ENCODE peak calls at places on chromosomes 6 and 20, in six cellular contexts. B is GM04504, X is endothelial cell, Y is ACHN, V is cerebellum, L is H1. T is an unnamed sample.

GRCh38 chr6:85077098-85077497 is 312.7 kb upstream of the TBX18 start:
- DNase-seq in B (no peak), L (no peak), X (no peak), Y (no peak), V (no peak), T (no peak)

GRCh38 chr6:169810066-169810989 is 58.9 kb downstream of the ERMARD start:
- DNase-seq in Y (no peak), V (no peak), X (no peak), B (no peak), L (peak; percentile 76), T (no peak)

GRCh38 chr20:21936720-21937380 is 231.4 kb downstream of the PAX1 start:
- DNase-seq in Y (no peak), L (no peak), B (no peak), V (no peak), X (no peak), T (no peak)

GRCh38 chr20:6058684-6059295 is 4.9 kb upstream of the LRRN4 start:
- DNase-seq in X (no peak), L (no peak), Y (no peak), B (no peak), V (no peak), T (no peak)

GRCh38 chr20:50577175-50578018 is 67.2 kb downstream of the PTPN1 start:
- DNase-seq in V (peak; percentile 83), B (no peak), L (no peak), Y (no peak), X (no peak), T (no peak)

GRCh38 chr6:13923527-13924145 is 1.1 kb upstream of the RNF182 start:
- DNase-seq in V (no peak), L (no peak), Y (peak; percentile 49), B (peak; percentile 45), X (no peak), T (no peak)

GRCh38 chr6:132461958-132462357 is 51.0 kb downstream of the STX7 start:
- DNase-seq in V (no peak), X (no peak), Y (no peak), B (no peak), L (no peak), T (no peak)

GRCh38 chr20:33915726-33916331 is 77.9 kb upstream of the RALY start:
- DNase-seq in L (peak; percentile 85), B (no peak), Y (peak; percentile 27), X (peak; percentile 46), V (no peak), T (peak; percentile 46)

GRCh38 chr6:69349776-69350175 is 447.0 kb downstream of the LMBRD1 start:
- DNase-seq in L (no peak), X (no peak), B (no peak), Y (no peak), V (peak; percentile 63), T (no peak)

T was measured in 8988T.